ENCODE peak calls at places on chromosomes 13 and 19, in five cellular contexts. One of them, this sample, is unnamed.

GRCh38 chr13:94595006-94595942 is 678 bp downstream of the TGDS start:
- DNase-seq in Peyer's patch: peak
- DNase-seq in Panc1: no peak
- DNase-seq in thoracic aorta: no peak
- DNase-seq in GM12865: peak
- DNase-seq in this sample: no peak

GRCh38 chr13:64083396-64083795 is 2667.7 kb upstream of the PCDH20 start:
- DNase-seq in thoracic aorta: no peak
- DNase-seq in Peyer's patch: no peak
- DNase-seq in GM12865: no peak
- DNase-seq in Panc1: no peak
- DNase-seq in this sample: no peak

GRCh38 chr19:4054471-4055208 is 12.1 kb downstream of the ZBTB7A start:
- DNase-seq in Panc1: no peak
- DNase-seq in Peyer's patch: peak
- DNase-seq in thoracic aorta: no peak
- DNase-seq in GM12865: no peak
- DNase-seq in this sample: no peak

GRCh38 chr13:76552807-76553206 is 333.4 kb downstream of the KCTD12 start:
- DNase-seq in GM12865: no peak
- DNase-seq in thoracic aorta: no peak
- DNase-seq in Peyer's patch: no peak
- DNase-seq in Panc1: no peak
- DNase-seq in this sample: no peak

GRCh38 chr13:28022848-28023518 is 34.5 kb upstream of the URAD start:
- DNase-seq in Peyer's patch: no peak
- DNase-seq in Panc1: no peak
- DNase-seq in GM12865: no peak
- DNase-seq in thoracic aorta: no peak
- DNase-seq in this sample: no peak

GRCh38 chr19:2550431-2551171 is 74.7 kb downstream of the GADD45B start:
- DNase-seq in Peyer's patch: peak
- DNase-seq in Panc1: no peak
- DNase-seq in GM12865: no peak
- DNase-seq in thoracic aorta: no peak
- DNase-seq in this sample: peak

GRCh38 chr13:94516456-94516855 is 37.0 kb upstream of the DCT start:
- DNase-seq in thoracic aorta: no peak
- DNase-seq in Panc1: no peak
- DNase-seq in Peyer's patch: no peak
- DNase-seq in GM12865: no peak
- DNase-seq in this sample: no peak

GRCh38 chr13:50456111-50456510 is 387.4 kb downstream of the DLEU7 start:
- DNase-seq in thoracic aorta: no peak
- DNase-seq in GM12865: no peak
- DNase-seq in Panc1: no peak
- DNase-seq in Peyer's patch: no peak
- DNase-seq in this sample: no peak

GRCh38 chr13:39538826-39539555 is 64.0 kb downstream of the LHFPL6 start:
- DNase-seq in Panc1: no peak
- DNase-seq in Peyer's patch: no peak
- DNase-seq in GM12865: no peak
- DNase-seq in thoracic aorta: no peak
- DNase-seq in this sample: no peak

GRCh38 chr19:18776288-18776594 is 14.9 kb downstream of the COMP start:
- DNase-seq in Peyer's patch: no peak
- DNase-seq in GM12865: no peak
- DNase-seq in Panc1: no peak
- DNase-seq in thoracic aorta: no peak
- DNase-seq in this sample: no peak

GRCh38 chr19:13833330-13834265 is 38.4 kb downstream of the ZSWIM4 start:
- DNase-seq in GM12865: peak
- DNase-seq in Panc1: no peak
- DNase-seq in thoracic aorta: peak
- DNase-seq in Peyer's patch: peak
- DNase-seq in this sample: peak

GRCh38 chr13:75129331-75129730 is 352.6 kb downstream of the TBC1D4 start:
- DNase-seq in GM12865: no peak
- DNase-seq in thoracic aorta: no peak
- DNase-seq in Panc1: no peak
- DNase-seq in Peyer's patch: no peak
- DNase-seq in this sample: no peak

GRCh38 chr13:97834255-97834654 is 119.2 kb upstream of the IPO5 start:
- DNase-seq in thoracic aorta: no peak
- DNase-seq in Peyer's patch: no peak
- DNase-seq in GM12865: no peak
- DNase-seq in Panc1: no peak
- DNase-seq in this sample: no peak

GRCh38 chr13:88602786-88603777 is 931.9 kb downstream of the SLITRK5 start:
- DNase-seq in Peyer's patch: no peak
- DNase-seq in GM12865: no peak
- DNase-seq in thoracic aorta: no peak
- DNase-seq in Panc1: no peak
- DNase-seq in this sample: no peak

GRCh38 chr19:13309853-13310252 is 159.6 kb downstream of the IER2 start:
- DNase-seq in Panc1: no peak
- DNase-seq in Peyer's patch: no peak
- DNase-seq in thoracic aorta: no peak
- DNase-seq in GM12865: no peak
- DNase-seq in this sample: no peak

GRCh38 chr13:46383383-46383782 is 3.7 kb downstream of the RUBCNL start:
- DNase-seq in thoracic aorta: no peak
- DNase-seq in Peyer's patch: no peak
- DNase-seq in Panc1: no peak
- DNase-seq in GM12865: no peak
- DNase-seq in this sample: no peak

GRCh38 chr19:32890326-32890725 is 20.8 kb upstream of the SLC7A9 start:
- DNase-seq in thoracic aorta: no peak
- DNase-seq in Panc1: no peak
- DNase-seq in GM12865: no peak
- DNase-seq in Peyer's patch: no peak
- DNase-seq in this sample: no peak

GRCh38 chr13:97425570-97425969 is 8.4 kb upstream of the RAP2A start:
- DNase-seq in Panc1: no peak
- DNase-seq in thoracic aorta: no peak
- DNase-seq in GM12865: no peak
- DNase-seq in Peyer's patch: no peak
- DNase-seq in this sample: no peak

GRCh38 chr19:750640-751423 is at the start of gene MISP:
- DNase-seq in thoracic aorta: no peak
- DNase-seq in Peyer's patch: peak
- DNase-seq in GM12865: no peak
- DNase-seq in Panc1: no peak
- DNase-seq in this sample: no peak

GRCh38 chr13:76667551-76667950 is 218.7 kb downstream of the KCTD12 start:
- DNase-seq in thoracic aorta: no peak
- DNase-seq in GM12865: peak
- DNase-seq in Panc1: no peak
- DNase-seq in Peyer's patch: no peak
- DNase-seq in this sample: no peak

GRCh38 chr13:54184576-54184975 is 1156.0 kb downstream of the OLFM4 start:
- DNase-seq in Peyer's patch: no peak
- DNase-seq in GM12865: no peak
- DNase-seq in Panc1: no peak
- DNase-seq in thoracic aorta: no peak
- DNase-seq in this sample: no peak

GRCh38 chr13:62123409-62123808 is 707.8 kb upstream of the PCDH20 start:
- DNase-seq in Panc1: no peak
- DNase-seq in thoracic aorta: no peak
- DNase-seq in Peyer's patch: no peak
- DNase-seq in GM12865: no peak
- DNase-seq in this sample: no peak

GRCh38 chr13:97274782-97275252 is 52.7 kb downstream of the MBNL2 start:
- DNase-seq in GM12865: no peak
- DNase-seq in thoracic aorta: no peak
- DNase-seq in Panc1: no peak
- DNase-seq in Peyer's patch: no peak
- DNase-seq in this sample: no peak

GRCh38 chr13:33251131-33251629 is 34.4 kb downstream of the STARD13 start:
- DNase-seq in thoracic aorta: peak
- DNase-seq in GM12865: peak
- DNase-seq in Peyer's patch: no peak
- DNase-seq in Panc1: no peak
- DNase-seq in this sample: no peak

GRCh38 chr13:71785361-71785760 is 81.6 kb downstream of the DACH1 start:
- DNase-seq in thoracic aorta: no peak
- DNase-seq in GM12865: no peak
- DNase-seq in Panc1: no peak
- DNase-seq in Peyer's patch: no peak
- DNase-seq in this sample: no peak

GRCh38 chr19:38033658-38034150 is 126.7 kb downstream of the SIPA1L3 start:
- DNase-seq in Panc1: no peak
- DNase-seq in GM12865: peak
- DNase-seq in Peyer's patch: no peak
- DNase-seq in thoracic aorta: no peak
- DNase-seq in this sample: no peak

GRCh38 chr19:14248578-14249011 is 42.6 kb upstream of the ADGRL1 start:
- DNase-seq in thoracic aorta: no peak
- DNase-seq in Peyer's patch: no peak
- DNase-seq in GM12865: peak
- DNase-seq in Panc1: no peak
- DNase-seq in this sample: peak

GRCh38 chr19:47405197-47405550 is 14.2 kb downstream of the MEIS3 start:
- DNase-seq in Peyer's patch: no peak
- DNase-seq in Panc1: no peak
- DNase-seq in GM12865: no peak
- DNase-seq in thoracic aorta: no peak
- DNase-seq in this sample: no peak

GRCh38 chr19:30209617-30210600 is 162.3 kb upstream of the ZNF536 start:
- DNase-seq in thoracic aorta: no peak
- DNase-seq in GM12865: no peak
- DNase-seq in Peyer's patch: no peak
- DNase-seq in Panc1: no peak
- DNase-seq in this sample: no peak

GRCh38 chr13:59906413-59907027 is 257.2 kb downstream of the DIAPH3 start:
- DNase-seq in Peyer's patch: no peak
- DNase-seq in Panc1: no peak
- DNase-seq in GM12865: peak
- DNase-seq in thoracic aorta: no peak
- DNase-seq in this sample: no peak

DNA sequence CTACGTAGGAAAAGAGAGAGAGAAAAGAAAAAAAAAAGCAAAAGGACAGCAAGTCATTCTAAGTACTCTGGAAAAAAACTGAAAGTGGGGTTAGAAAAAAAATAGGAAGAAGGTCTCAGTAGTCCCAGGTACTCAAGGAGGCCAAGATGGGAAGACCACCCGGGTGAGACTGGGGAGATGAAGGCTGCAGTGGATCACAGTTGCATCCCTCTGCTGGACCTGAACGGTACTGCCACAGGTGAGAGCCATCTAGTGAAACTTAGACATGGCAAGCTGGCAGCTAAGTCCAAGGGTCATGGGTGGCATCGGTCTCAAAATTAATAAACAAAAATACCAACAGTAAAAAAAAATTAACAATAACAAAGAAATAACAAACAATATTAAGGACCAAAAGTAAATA is 41.0 kb upstream of the ZNF91 start:
- DNase-seq in Peyer's patch: no peak
- DNase-seq in Panc1: no peak
- DNase-seq in thoracic aorta: no peak
- DNase-seq in GM12865: no peak
- DNase-seq in this sample: no peak
- TF ChIP-seq CTCF in Peyer's patch: no peak
- TF ChIP-seq CTCF in Panc1: peak
- TF ChIP-seq CTCF in thoracic aorta: no peak
- TF ChIP-seq CTCF in GM12865: peak
- TF ChIP-seq CTCF in this sample: peak

GRCh38 chr19:55813906-55814305 is 17.9 kb downstream of the NLRP11 start:
- DNase-seq in thoracic aorta: no peak
- DNase-seq in Peyer's patch: no peak
- DNase-seq in Panc1: no peak
- DNase-seq in GM12865: no peak
- DNase-seq in this sample: no peak

GRCh38 chr19:55811340-55811739 is 20.5 kb downstream of the NLRP11 start:
- DNase-seq in GM12865: no peak
- DNase-seq in Panc1: no peak
- DNase-seq in thoracic aorta: no peak
- DNase-seq in Peyer's patch: no peak
- DNase-seq in this sample: no peak

GRCh38 chr19:55812449-55812848 is 19.4 kb downstream of the NLRP11 start:
- DNase-seq in GM12865: no peak
- DNase-seq in Panc1: no peak
- DNase-seq in thoracic aorta: no peak
- DNase-seq in Peyer's patch: no peak
- DNase-seq in this sample: no peak

GRCh38 chr19:55809381-55810058 is 22.3 kb downstream of the NLRP11 start:
- DNase-seq in thoracic aorta: no peak
- DNase-seq in Peyer's patch: peak
- DNase-seq in Panc1: peak
- DNase-seq in GM12865: peak
- DNase-seq in this sample: no peak
- TF ChIP-seq CTCF in thoracic aorta: no peak
- TF ChIP-seq CTCF in Peyer's patch: peak
- TF ChIP-seq CTCF in Panc1: peak
- TF ChIP-seq CTCF in GM12865: peak
- TF ChIP-seq CTCF in this sample: no peak

GRCh38 chr13:41199061-41199460 is 4.7 kb upstream of the KBTBD7 start:
- DNase-seq in thoracic aorta: no peak
- DNase-seq in GM12865: peak
- DNase-seq in Peyer's patch: no peak
- DNase-seq in Panc1: no peak
- DNase-seq in this sample: no peak

GRCh38 chr13:41193919-41194824 is at the start of gene KBTBD7:
- DNase-seq in thoracic aorta: peak
- DNase-seq in Panc1: peak
- DNase-seq in GM12865: peak
- DNase-seq in Peyer's patch: peak
- DNase-seq in this sample: peak

GRCh38 chr13:41196011-41196410 is 1.6 kb upstream of the KBTBD7 start:
- DNase-seq in GM12865: no peak
- DNase-seq in Panc1: no peak
- DNase-seq in Peyer's patch: no peak
- DNase-seq in thoracic aorta: no peak
- DNase-seq in this sample: no peak

GRCh38 chr13:41199526-41199925 is 5.2 kb upstream of the KBTBD7 start:
- DNase-seq in Peyer's patch: no peak
- DNase-seq in Panc1: no peak
- DNase-seq in thoracic aorta: no peak
- DNase-seq in GM12865: peak
- DNase-seq in this sample: no peak

DNA sequence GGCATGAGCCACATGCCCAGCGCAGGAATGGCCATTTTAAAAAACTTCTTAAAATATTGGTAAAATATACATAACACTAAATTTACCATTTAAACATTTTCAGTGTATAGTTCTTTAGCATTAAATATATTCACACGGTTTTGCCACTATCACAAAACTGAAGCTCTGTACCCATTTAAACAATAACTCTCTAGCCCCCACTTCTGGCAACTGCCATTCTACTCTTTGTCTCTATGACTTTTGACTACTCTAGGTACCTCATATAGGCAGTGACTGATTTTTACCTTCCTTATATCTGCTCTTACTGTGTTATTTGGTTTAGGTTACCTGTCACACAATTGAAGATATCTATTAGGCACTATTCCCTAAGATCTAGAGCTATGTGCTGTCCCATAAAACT is 2.3 kb upstream of the KBTBD7 start:
- DNase-seq in Panc1: no peak
- DNase-seq in Peyer's patch: no peak
- DNase-seq in GM12865: no peak
- DNase-seq in thoracic aorta: no peak
- DNase-seq in this sample: no peak
- TF ChIP-seq CTCF in Panc1: peak
- TF ChIP-seq CTCF in Peyer's patch: no peak
- TF ChIP-seq CTCF in GM12865: peak
- TF ChIP-seq CTCF in thoracic aorta: no peak
- TF ChIP-seq CTCF in this sample: no peak

GRCh38 chr13:90233933-90234672 is 1113.4 kb upstream of the MIR17HG start:
- DNase-seq in Peyer's patch: no peak
- DNase-seq in thoracic aorta: no peak
- DNase-seq in Panc1: no peak
- DNase-seq in GM12865: no peak
- DNase-seq in this sample: no peak
- TF ChIP-seq CTCF in Peyer's patch: no peak
- TF ChIP-seq CTCF in thoracic aorta: no peak
- TF ChIP-seq CTCF in Panc1: no peak
- TF ChIP-seq CTCF in GM12865: no peak
- TF ChIP-seq CTCF in this sample: no peak